ENCODE peak calls at places on chromosomes 6 and 20, in ten cellular contexts. Z is stomach, L is IMR-90, U is endothelial cell of umbilical vein, V is testis, D is GM12878, O is transverse colon, Y is HCT116, K is sigmoid colon, X is esophagus muscularis mucosa. Q is an unnamed sample.

GRCh38 chr6:39357998-39358686 is 35.6 kb upstream of the KCNK16 start:
- DNase-seq in Z (peak; percentile 67), L (peak; percentile 59), U (peak; percentile 54), V (no peak), D (no peak), O (peak; percentile 40), Y (no peak), K (peak; percentile 76), X (no peak), Q (peak; percentile 79)

GRCh38 chr6:36834576-36835293 is 4.5 kb downstream of the CPNE5 start:
- DNase-seq in Z (no peak), L (no peak), U (no peak), V (peak; percentile 41), D (no peak), O (no peak), Y (no peak), K (no peak), X (no peak), Q (no peak)

GRCh38 chr6:705047-705446 is 12.1 kb upstream of the EXOC2 start:
- DNase-seq in Z (no peak), L (no peak), U (no peak), V (no peak), D (no peak), O (no peak), Y (no peak), K (no peak), X (no peak), Q (no peak)

GRCh38 chr6:27726620-27727023 is 185.6 kb downstream of the OR2B2 start:
- DNase-seq in Z (no peak), L (peak; percentile 0), U (no peak), V (peak; percentile 30), D (no peak), O (no peak), Y (peak; percentile 44), K (no peak), X (no peak), Q (no peak)

GRCh38 chr20:60857708-60858107 is 394.4 kb upstream of the CDH4 start:
- DNase-seq in Z (no peak), L (peak; percentile 43), U (no peak), V (no peak), D (no peak), O (no peak), Y (no peak), K (no peak), X (no peak), Q (no peak)

GRCh38 chr20:64038579-64039292 is 2.8 kb downstream of the C20orf204 start:
- DNase-seq in Z (peak; percentile 78), L (peak; percentile 67), U (peak; percentile 96), V (peak; percentile 68), D (no peak), O (peak; percentile 78), Y (peak; percentile 48), K (peak; percentile 80), X (no peak), Q (peak; percentile 75)

GRCh38 chr6:25346064-25346463 is 66.9 kb downstream of the CARMIL1 start:
- DNase-seq in Z (no peak), L (no peak), U (no peak), V (no peak), D (no peak), O (no peak), Y (no peak), K (no peak), X (no peak), Q (no peak)

GRCh38 chr20:215796-216195 is 11.3 kb upstream of the DEFB129 start:
- DNase-seq in Z (no peak), L (no peak), U (no peak), V (no peak), D (no peak), O (no peak), Y (no peak), K (no peak), X (no peak), Q (no peak)

GRCh38 chr6:72649032-72649984 is 27.4 kb downstream of the KCNQ5 start:
- DNase-seq in Z (no peak), L (peak; percentile 83), U (peak; percentile 31), V (no peak), D (peak; percentile 58), O (no peak), Y (no peak), K (no peak), X (no peak), Q (no peak)

GRCh38 chr6:45715508-45715803 is 300.2 kb downstream of the CLIC5 start:
- DNase-seq in Z (no peak), L (no peak), U (no peak), V (no peak), D (no peak), O (no peak), Y (no peak), K (no peak), X (no peak), Q (no peak)

GRCh38 chr20:32779500-32780215 is 17.5 kb downstream of the DNMT3B start:
- DNase-seq in Z (no peak), L (no peak), U (no peak), V (no peak), D (no peak), O (no peak), Y (no peak), K (no peak), X (no peak), Q (no peak)

GRCh38 chr6:129331450-129332138 is 378.4 kb downstream of the ARHGAP18 start:
- DNase-seq in Z (no peak), L (peak; percentile 78), U (peak; percentile 73), V (no peak), D (no peak), O (no peak), Y (no peak), K (no peak), X (no peak), Q (no peak)

GRCh38 chr6:31729979-31730630 is 1.0 kb upstream of the DDAH2 start:
- DNase-seq in Z (peak; percentile 83), L (peak; percentile 85), U (peak; percentile 94), V (peak; percentile 94), D (no peak), O (peak; percentile 90), Y (peak; percentile 56), K (peak; percentile 97), X (peak; percentile 97), Q (peak; percentile 68)
- TF ChIP-seq POLR2A in Z (no peak), L (no peak), U (peak; percentile 97), V (peak; percentile 61), D (peak; percentile 57), O (peak; percentile 75), Y (no peak), K (peak; percentile 5), X (peak; percentile 25), Q (peak; percentile 36)

DNA sequence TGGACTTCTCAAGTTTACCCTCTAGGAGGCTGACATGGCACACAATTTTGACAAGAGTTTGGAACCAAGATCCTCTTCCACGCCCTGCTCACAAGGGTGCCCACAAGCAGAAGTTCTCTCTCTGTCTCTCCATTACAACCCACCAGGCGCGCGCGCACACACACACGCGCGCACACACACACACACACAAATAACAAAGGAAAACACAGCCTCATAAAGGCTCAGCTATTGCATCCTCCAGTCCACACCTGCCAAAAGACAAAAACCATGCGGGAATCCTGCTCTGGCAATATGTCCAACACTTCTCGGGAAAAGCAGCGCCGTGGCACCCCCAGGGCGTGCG is 870 bp downstream of the PAK5 start:
- DNase-seq in Z (no peak), L (no peak), U (no peak), V (no peak), D (no peak), O (no peak), Y (no peak), K (no peak), X (no peak), Q (no peak)
- H3K4me3 ChIP-seq in Z (peak overlapping the region; percentile 54), L (no peak overlapping the region), U (no peak overlapping the region), V (peak overlapping the region; percentile 58), D (no peak overlapping the region), O (no peak overlapping the region), Y (no peak overlapping the region), K (no peak overlapping the region), X (peak overlapping the region; percentile 39), Q (peak overlapping the region; percentile 71)

GRCh38 chr20:17680836-17681740 is 954 bp downstream of the RRBP1 start:
- DNase-seq in Z (peak; percentile 89), L (peak; percentile 63), U (peak; percentile 49), V (peak; percentile 76), D (no peak), O (peak; percentile 88), Y (no peak), K (peak; percentile 92), X (no peak), Q (peak; percentile 80)
- H3K27ac ChIP-seq in Z (peak overlapping the region; percentile 95), L (peak overlapping the region; percentile 83), U (peak overlapping the region; percentile 63), V (peak overlapping the region; percentile 89), D (peak overlapping the region; percentile 78), O (peak overlapping the region; percentile 99), Y (peak overlapping the region; percentile 91), K (peak overlapping the region; percentile 98), X (peak overlapping the region; percentile 96), Q (peak overlapping the region; percentile 97)

GRCh38 chr6:34877259-34877658 is 10.6 kb downstream of the TAF11 start:
- DNase-seq in Z (no peak), L (no peak), U (no peak), V (no peak), D (no peak), O (no peak), Y (no peak), K (no peak), X (no peak), Q (no peak)

GRCh38 chr6:34872332-34872731 is 15.5 kb downstream of the TAF11 start:
- DNase-seq in Z (no peak), L (no peak), U (no peak), V (no peak), D (no peak), O (no peak), Y (no peak), K (no peak), X (no peak), Q (no peak)

GRCh38 chr6:34876451-34876850 is 11.4 kb downstream of the TAF11 start:
- DNase-seq in Z (no peak), L (no peak), U (no peak), V (no peak), D (no peak), O (no peak), Y (no peak), K (no peak), X (no peak), Q (no peak)

GRCh38 chr6:34875292-34876213 is 12.3 kb downstream of the TAF11 start:
- DNase-seq in Z (no peak), L (no peak), U (no peak), V (no peak), D (no peak), O (no peak), Y (no peak), K (no peak), X (no peak), Q (no peak)

GRCh38 chr6:34877869-34878485 is 9.9 kb downstream of the TAF11 start:
- DNase-seq in Z (no peak), L (no peak), U (no peak), V (no peak), D (no peak), O (no peak), Y (no peak), K (no peak), X (no peak), Q (no peak)
- TF ChIP-seq POLR2A in Z (no peak), L (no peak), U (no peak), V (no peak), D (no peak), O (no peak), Y (no peak), K (no peak), X (no peak), Q (no peak)

Q was measured in body of pancreas.